ENCODE peak calls at places on chromosomes 3 and 15, in eight cellular contexts. J is SK-N-SH, H is A549, Q is GM12878, A is HCT116, O is GM23338, I is HepG2, X is Panc1. L is an unnamed sample.

GRCh38 chr15:68252925-68253534 is 23.5 kb upstream of the CLN6 start:
- DNase-seq in J (peak), H (peak), Q (peak), A (peak), O (peak), I (peak), X (no peak), L (peak)

GRCh38 chr15:70093481-70094309 is 4.0 kb downstream of the TLE3 start:
- DNase-seq in J (no peak), H (no peak), Q (no peak), A (no peak), O (peak), I (no peak), X (no peak), L (no peak)

GRCh38 chr3:150739877-150740645 is 22.9 kb downstream of the SIAH2 start:
- DNase-seq in J (no peak), H (no peak), Q (no peak), A (no peak), O (no peak), I (no peak), X (no peak), L (no peak)

GRCh38 chr3:159045279-159045678 is 243.4 kb downstream of the MFSD1 start:
- DNase-seq in J (no peak), H (no peak), Q (no peak), A (no peak), O (no peak), I (no peak), X (no peak), L (no peak)

GRCh38 chr3:62246094-62246493 is 127.3 kb downstream of the FEZF2 start:
- DNase-seq in J (no peak), H (no peak), Q (no peak), A (no peak), O (no peak), I (no peak), X (no peak), L (no peak)

GRCh38 chr3:114154321-114154821 is 24.5 kb downstream of the DRD3 start:
- DNase-seq in J (no peak), H (no peak), Q (no peak), A (no peak), O (peak), I (no peak), X (no peak), L (no peak)

GRCh38 chr15:100236981-100237720 is 104.6 kb downstream of the ADAMTS17 start:
- DNase-seq in J (no peak), H (no peak), Q (no peak), A (no peak), O (no peak), I (no peak), X (no peak), L (no peak)

GRCh38 chr3:197534348-197534725 is 21.4 kb downstream of the BDH1 start:
- DNase-seq in J (no peak), H (no peak), Q (no peak), A (no peak), O (no peak), I (no peak), X (no peak), L (no peak)

GRCh38 chr3:166837535-166837934 is 542.6 kb downstream of the ZBBX start:
- DNase-seq in J (peak), H (peak), Q (no peak), A (peak), O (peak), I (peak), X (no peak), L (peak)

GRCh38 chr15:64155802-64156651 is 4.5 kb downstream of the SNX22 start:
- DNase-seq in J (no peak), H (no peak), Q (no peak), A (no peak), O (no peak), I (no peak), X (no peak), L (no peak)

GRCh38 chr15:33283603-33284002 is 27.2 kb upstream of the RYR3 start:
- DNase-seq in J (no peak), H (no peak), Q (no peak), A (no peak), O (no peak), I (no peak), X (no peak), L (no peak)

GRCh38 chr3:156816091-156816793 is 9.9 kb upstream of the LEKR1 start:
- DNase-seq in J (no peak), H (peak), Q (no peak), A (no peak), O (peak), I (no peak), X (no peak), L (no peak)

GRCh38 chr3:63807901-63808589 is 11.1 kb upstream of the C3orf49 start:
- DNase-seq in J (no peak), H (no peak), Q (no peak), A (no peak), O (no peak), I (no peak), X (no peak), L (peak)

GRCh38 chr15:51227967-51228783 is 110.2 kb downstream of the CYP19A1 start:
- DNase-seq in J (no peak), H (peak), Q (peak), A (peak), O (peak), I (peak), X (no peak), L (peak)

GRCh38 chr15:98774756-98775497 is 126.6 kb downstream of the IGF1R start:
- DNase-seq in J (no peak), H (no peak), Q (no peak), A (no peak), O (no peak), I (peak), X (no peak), L (no peak)

GRCh38 chr3:189967254-189967865 is 153.3 kb downstream of the P3H2 start:
- DNase-seq in J (peak), H (peak), Q (no peak), A (peak), O (peak), I (peak), X (peak), L (peak)

GRCh38 chr3:148820885-148821284 is 6.7 kb upstream of the CPB1 start:
- DNase-seq in J (no peak), H (no peak), Q (no peak), A (no peak), O (peak), I (no peak), X (no peak), L (no peak)

GRCh38 chr3:134938024-134938525 is 143.0 kb downstream of the EPHB1 start:
- DNase-seq in J (no peak), H (no peak), Q (no peak), A (no peak), O (no peak), I (no peak), X (no peak), L (no peak)

GRCh38 chr3:173529062-173529711 is 131.6 kb downstream of the NLGN1 start:
- DNase-seq in J (peak), H (peak), Q (no peak), A (peak), O (peak), I (peak), X (peak), L (no peak)

GRCh38 chr15:66565141-66565595 is 630 bp downstream of the LCTL start:
- DNase-seq in J (no peak), H (no peak), Q (no peak), A (no peak), O (peak), I (no peak), X (no peak), L (no peak)

GRCh38 chr3:19931180-19931692 is 2.8 kb downstream of the EFHB start:
- DNase-seq in J (no peak), H (no peak), Q (peak), A (no peak), O (no peak), I (no peak), X (no peak), L (peak)

GRCh38 chr3:108780235-108780634 is 23.0 kb upstream of the RETNLB start:
- DNase-seq in J (no peak), H (no peak), Q (no peak), A (no peak), O (peak), I (no peak), X (no peak), L (no peak)

GRCh38 chr3:61682671-61683408 is 121.5 kb downstream of the PTPRG start:
- DNase-seq in J (no peak), H (no peak), Q (no peak), A (peak), O (no peak), I (no peak), X (no peak), L (no peak)

GRCh38 chr3:43582876-43583275 is 38.9 kb downstream of the ANO10 start:
- DNase-seq in J (no peak), H (no peak), Q (no peak), A (no peak), O (no peak), I (no peak), X (no peak), L (no peak)

GRCh38 chr3:57152761-57153160 is 12.4 kb downstream of the IL17RD start:
- DNase-seq in J (no peak), H (no peak), Q (no peak), A (no peak), O (no peak), I (no peak), X (no peak), L (no peak)

GRCh38 chr3:107574650-107575049 is 51.9 kb downstream of the BBX start:
- DNase-seq in J (peak), H (peak), Q (no peak), A (peak), O (peak), I (peak), X (peak), L (peak)

GRCh38 chr3:98602078-98602678 is 8.8 kb upstream of the CPOX start:
- DNase-seq in J (peak), H (peak), Q (peak), A (peak), O (peak), I (peak), X (peak), L (peak)

GRCh38 chr3:177751770-177752169 is 554.5 kb upstream of the TBL1XR1 start:
- DNase-seq in J (no peak), H (no peak), Q (no peak), A (no peak), O (peak), I (no peak), X (no peak), L (no peak)

GRCh38 chr3:130939753-130940152 is 45.9 kb downstream of the ATP2C1 start:
- DNase-seq in J (no peak), H (peak), Q (no peak), A (no peak), O (no peak), I (no peak), X (no peak), L (no peak)

GRCh38 chr15:53196235-53196634 is 406.1 kb upstream of the ONECUT1 start:
- DNase-seq in J (no peak), H (no peak), Q (no peak), A (no peak), O (no peak), I (no peak), X (no peak), L (no peak)

GRCh38 chr15:98727115-98728040 is 79.0 kb downstream of the IGF1R start:
- DNase-seq in J (peak), H (peak), Q (no peak), A (peak), O (peak), I (peak), X (peak), L (no peak)

GRCh38 chr3:51340311-51340829 is 44.7 kb upstream of the MANF start:
- DNase-seq in J (no peak), H (peak), Q (no peak), A (peak), O (peak), I (peak), X (peak), L (no peak)

GRCh38 chr3:37054370-37054769 is 61.1 kb downstream of the MLH1 start:
- DNase-seq in J (no peak), H (peak), Q (peak), A (peak), O (no peak), I (no peak), X (peak), L (no peak)

GRCh38 chr15:91224750-91225380 is 124.8 kb downstream of the SV2B start:
- DNase-seq in J (peak), H (peak), Q (peak), A (peak), O (peak), I (peak), X (peak), L (no peak)

GRCh38 chr15:54990793-54991192 is 205.9 kb downstream of the RSL24D1 start:
- DNase-seq in J (no peak), H (no peak), Q (no peak), A (no peak), O (no peak), I (no peak), X (no peak), L (no peak)

DNA sequence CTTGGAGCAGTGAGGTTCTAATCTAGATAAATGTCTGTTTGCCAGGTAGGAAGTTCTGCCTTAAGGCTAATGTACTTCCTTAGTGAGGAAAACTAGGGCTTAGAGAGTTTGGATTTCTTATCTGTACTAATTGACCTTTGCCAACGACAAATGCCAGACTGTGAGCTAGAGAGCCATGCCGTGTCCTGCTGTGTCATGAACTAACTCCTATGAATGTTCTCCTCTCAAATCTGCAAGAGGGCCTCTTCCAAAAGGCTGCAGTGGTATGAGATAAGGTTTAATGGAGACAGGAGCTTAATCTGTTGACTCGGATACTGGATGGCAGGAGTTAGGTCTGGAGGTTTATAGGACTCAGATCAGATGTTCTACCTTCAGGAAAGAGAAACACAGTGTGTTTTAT is 524.9 kb downstream of the NTRK3 start:
- DNase-seq in J (no peak), H (no peak), Q (no peak), A (no peak), O (no peak), I (no peak), X (no peak), L (no peak)
- TF ChIP-seq REST in J (no peak), H (no peak), Q (no peak), A (no peak), O (no peak), I (no peak), X (no peak), L (no peak)

DNA sequence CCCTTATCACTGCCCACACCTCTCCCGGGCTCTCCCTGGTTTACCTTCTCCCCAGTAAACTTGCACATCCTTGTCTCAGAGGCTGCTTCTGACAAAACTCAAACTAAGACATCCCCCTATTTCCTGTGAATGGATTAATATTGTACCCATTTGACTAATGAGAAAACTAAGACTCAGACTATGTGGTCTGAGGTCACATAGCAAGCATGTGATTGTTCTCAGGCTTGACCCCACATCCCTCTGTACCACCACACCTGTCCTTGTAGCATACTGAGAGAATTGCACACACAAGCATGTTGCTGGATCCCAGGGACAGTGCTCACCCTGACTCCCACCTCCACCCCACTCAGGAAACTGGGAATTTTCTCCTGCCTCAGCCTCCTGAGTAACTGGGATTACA is 90.7 kb upstream of the HES1 start:
- DNase-seq in J (no peak), H (no peak), Q (peak), A (no peak), O (no peak), I (no peak), X (no peak), L (no peak)
- TF ChIP-seq REST in J (no peak), H (no peak), Q (no peak), A (no peak), O (no peak), I (no peak), X (no peak), L (no peak)

DNA sequence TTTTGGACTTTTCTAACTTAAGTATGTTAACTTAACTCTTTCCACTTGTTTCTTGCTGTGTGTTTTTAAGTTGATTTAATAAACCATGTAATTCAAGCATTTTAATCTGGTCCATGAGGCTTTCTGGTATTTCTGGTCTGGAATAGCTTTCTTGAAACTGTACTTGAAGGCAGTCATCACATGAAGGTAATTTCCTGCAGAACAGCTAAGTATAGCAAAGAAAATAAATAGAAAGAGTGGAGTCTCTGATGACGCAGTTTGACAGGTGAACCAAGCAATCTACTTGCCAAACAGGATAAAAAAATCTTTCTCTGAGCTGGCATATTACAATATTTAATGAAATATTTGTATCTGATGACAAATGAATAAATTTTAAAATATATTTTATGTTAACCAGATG is 74.9 kb downstream of the BTLA start:
- DNase-seq in J (no peak), H (no peak), Q (no peak), A (no peak), O (no peak), I (no peak), X (no peak), L (no peak)
- TF ChIP-seq REST in J (no peak), H (no peak), Q (no peak), A (no peak), O (no peak), I (no peak), X (no peak), L (no peak)

GRCh38 chr3:180705619-180706018 is 26.3 kb upstream of the CCDC39 start:
- DNase-seq in J (no peak), H (no peak), Q (no peak), A (no peak), O (no peak), I (no peak), X (no peak), L (no peak)

GRCh38 chr3:180704532-180704931 is 25.2 kb upstream of the CCDC39 start:
- DNase-seq in J (no peak), H (no peak), Q (no peak), A (no peak), O (no peak), I (peak), X (no peak), L (no peak)

GRCh38 chr3:180698760-180699270 is 19.5 kb upstream of the CCDC39 start:
- DNase-seq in J (no peak), H (no peak), Q (no peak), A (no peak), O (no peak), I (no peak), X (no peak), L (no peak)

DNA sequence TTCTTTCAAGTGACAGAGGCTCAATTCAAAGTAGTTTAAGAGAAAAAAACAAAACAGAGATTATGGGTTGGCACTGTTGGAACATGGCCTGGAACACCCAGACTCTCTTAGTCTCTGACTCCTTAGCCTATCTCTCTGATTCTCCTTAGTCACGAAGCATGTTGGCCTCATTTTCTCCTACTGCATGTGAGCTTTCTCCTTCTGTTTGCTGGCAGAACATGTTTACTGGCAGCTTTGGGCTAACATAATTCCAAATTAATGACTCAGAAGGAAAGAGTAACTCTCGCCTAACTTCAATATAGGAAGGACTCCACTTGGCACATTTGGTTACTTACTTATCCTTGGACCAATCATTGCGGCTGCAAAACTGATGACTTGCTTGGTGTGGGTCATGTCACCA is 21.7 kb upstream of the CCDC39 start:
- DNase-seq in J (no peak), H (no peak), Q (no peak), A (no peak), O (no peak), I (no peak), X (no peak), L (no peak)
- TF ChIP-seq REST in J (no peak), H (no peak), Q (no peak), A (no peak), O (no peak), I (no peak), X (no peak), L (no peak)

DNA sequence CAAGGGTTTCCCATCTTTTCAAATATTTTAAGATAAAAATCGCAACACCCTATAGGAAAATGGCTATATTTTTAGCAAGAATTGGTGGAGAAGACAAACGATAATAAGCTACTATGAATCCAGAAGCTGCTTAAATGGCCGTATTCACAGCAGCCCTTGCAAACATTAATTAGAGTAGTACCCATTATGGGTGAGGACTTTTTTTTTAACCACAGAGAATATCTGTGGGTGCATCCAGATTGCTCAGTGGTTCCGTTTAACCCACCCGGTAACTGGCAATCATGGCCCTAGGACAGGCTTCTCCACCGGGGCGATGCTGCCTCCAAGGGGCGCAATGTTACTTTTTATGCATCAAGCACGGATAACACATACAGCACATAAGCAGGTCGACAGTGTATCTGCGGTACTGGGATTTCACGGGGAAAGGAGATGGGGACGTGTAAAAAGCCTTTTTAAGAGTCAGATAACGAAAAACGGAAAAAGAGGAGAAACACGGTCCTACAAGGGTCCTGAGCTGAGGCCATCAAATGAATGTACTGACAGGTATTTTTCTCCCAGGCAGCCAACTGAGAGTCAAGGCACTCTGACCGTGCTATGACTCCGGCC is 968 bp upstream of the TMEM266 start:
- DNase-seq in J (peak), H (peak), Q (peak), A (no peak), O (peak), I (peak), X (no peak), L (peak)
- TF ChIP-seq REST in J (no peak), H (no peak), Q (no peak), A (no peak), O (no peak), I (no peak), X (no peak), L (no peak)

DNA sequence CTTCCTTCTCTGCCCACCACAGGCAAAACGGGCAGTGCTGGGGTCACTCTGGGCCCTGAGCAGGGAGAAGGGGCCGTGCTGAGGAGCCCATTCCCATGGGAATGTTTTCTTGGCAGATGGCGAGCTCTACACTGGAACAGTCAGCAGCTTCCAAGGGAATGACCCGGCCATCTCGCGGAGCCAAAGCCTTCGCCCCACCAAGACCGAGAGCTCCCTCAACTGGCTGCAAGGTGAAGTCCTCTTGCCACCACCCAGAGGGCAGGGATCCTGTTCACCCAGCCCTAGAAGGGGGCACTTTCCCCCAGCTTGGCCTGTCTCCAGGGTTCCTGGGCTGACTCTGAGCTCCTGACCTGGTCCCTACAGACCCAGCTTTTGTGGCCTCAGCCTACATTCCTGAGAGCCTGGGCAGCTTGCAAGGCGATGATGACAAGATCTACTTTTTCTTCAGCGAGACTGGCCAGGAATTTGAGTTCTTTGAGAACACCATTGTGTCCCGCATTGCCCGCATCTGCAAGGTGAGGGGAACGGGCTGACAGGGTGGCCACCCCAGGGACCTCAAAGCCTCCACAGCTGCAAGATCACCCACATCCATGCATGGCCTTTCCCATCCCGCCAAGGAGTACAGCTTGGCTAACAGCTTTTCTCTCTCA is 12.4 kb downstream of the CIB1 start:
- DNase-seq in J (peak), H (peak), Q (no peak), A (no peak), O (peak), I (peak), X (no peak), L (peak)
- TF ChIP-seq REST in J (no peak), H (no peak), Q (no peak), A (no peak), O (no peak), I (no peak), X (no peak), L (no peak)